ENCODE peak calls at places on chromosomes 13 and 19, in four cellular contexts. A is RWPE2, S is foreskin fibroblast, B is neural progenitor cell. X is an unnamed sample.

GRCh38 chr13:50481936-50482335 is 361.6 kb downstream of the DLEU7 start:
- DNase-seq in A (no peak), S (no peak), B (no peak), X (no peak)

GRCh38 chr13:79688741-79689140 is 207.8 kb downstream of the NDFIP2 start:
- DNase-seq in A (no peak), S (no peak), B (no peak), X (no peak)

GRCh38 chr13:53343345-53343744 is 314.7 kb downstream of the OLFM4 start:
- DNase-seq in A (no peak), S (no peak), B (peak), X (no peak)

GRCh38 chr19:52725528-52725961 is 9.3 kb downstream of the ZNF611 start:
- DNase-seq in A (no peak), S (no peak), B (no peak), X (no peak)

GRCh38 chr19:18057557-18057956 is 29.2 kb downstream of the IL12RB1 start:
- DNase-seq in A (no peak), S (peak), B (no peak), X (no peak)

GRCh38 chr19:42292042-42292960 is 9.6 kb upstream of the PRR19 start:
- DNase-seq in A (no peak), S (no peak), B (no peak), X (no peak)

GRCh38 chr13:41614671-41615519 is 157.5 kb downstream of the RGCC start:
- DNase-seq in A (no peak), S (peak), B (no peak), X (peak)

GRCh38 chr19:50568321-50569022 is at the start of gene LRRC4B:
- DNase-seq in A (no peak), S (peak), B (peak), X (no peak)

GRCh38 chr19:20923077-20923871 is at the start of gene ZNF85:
- DNase-seq in A (peak), S (peak), B (peak), X (peak)

GRCh38 chr13:110173247-110173818 is 133.6 kb downstream of the COL4A1 start:
- DNase-seq in A (no peak), S (no peak), B (no peak), X (no peak)

GRCh38 chr13:111909501-111909900 is 157.4 kb upstream of the SOX1 start:
- DNase-seq in A (no peak), S (no peak), B (no peak), X (no peak)

GRCh38 chr19:35427187-35427586 is 20.9 kb upstream of the FFAR2 start:
- DNase-seq in A (no peak), S (no peak), B (no peak), X (no peak)

GRCh38 chr13:87661471-87661870 is 9.7 kb upstream of the SLITRK5 start:
- DNase-seq in A (no peak), S (no peak), B (no peak), X (no peak)

GRCh38 chr19:41928221-41928683 is at the start of gene ERFL:
- DNase-seq in A (no peak), S (no peak), B (peak), X (no peak)

GRCh38 chr19:18763674-18764590 is 27.2 kb downstream of the COMP start:
- DNase-seq in A (peak), S (peak), B (no peak), X (peak)

GRCh38 chr19:56477429-56478338 is 539 bp upstream of the ZNF667 start:
- DNase-seq in A (peak), S (peak), B (peak), X (peak)

GRCh38 chr19:45016388-45017314 is 15.4 kb downstream of the RELB start:
- DNase-seq in A (no peak), S (peak), B (peak), X (peak)

GRCh38 chr19:407501-408440 is 1.2 kb downstream of the C2CD4C start:
- DNase-seq in A (no peak), S (no peak), B (no peak), X (no peak)

GRCh38 chr19:36032251-36033104 is at the start of gene CLIP3:
- DNase-seq in A (no peak), S (peak), B (peak), X (peak)

GRCh38 chr13:72004975-72005374 is 138.0 kb upstream of the DACH1 start:
- DNase-seq in A (no peak), S (peak), B (peak), X (peak)

GRCh38 chr13:41178040-41178439 is 16.3 kb downstream of the KBTBD7 start:
- DNase-seq in A (no peak), S (no peak), B (no peak), X (peak)

GRCh38 chr19:53365899-53366493 is 491 bp downstream of the ZNF525 start:
- DNase-seq in A (no peak), S (no peak), B (peak), X (peak)

GRCh38 chr19:45645631-45646344 is 6.6 kb upstream of the EML2 start:
- DNase-seq in A (peak), S (peak), B (peak), X (peak)

GRCh38 chr13:27808866-27809546 is 16.7 kb downstream of the GSX1 start:
- DNase-seq in A (no peak), S (no peak), B (no peak), X (no peak)

GRCh38 chr19:34220472-34221063 is 33.8 kb upstream of the GARRE1 start:
- DNase-seq in A (no peak), S (peak), B (peak), X (peak)

GRCh38 chr13:48741377-48741776 is 87.6 kb downstream of the CYSLTR2 start:
- DNase-seq in A (no peak), S (peak), B (no peak), X (no peak)

GRCh38 chr13:49739498-49740187 is 48.4 kb upstream of the EBPL start:
- DNase-seq in A (no peak), S (no peak), B (no peak), X (no peak)

GRCh38 chr19:43572172-43572588 is 3.1 kb downstream of the XRCC1 start:
- DNase-seq in A (no peak), S (no peak), B (no peak), X (no peak)

GRCh38 chr13:20993661-20994440 is 67.5 kb downstream of the LATS2 start:
- DNase-seq in A (no peak), S (peak), B (no peak), X (peak)

GRCh38 chr19:2528543-2529173 is 52.7 kb downstream of the GADD45B start:
- DNase-seq in A (no peak), S (no peak), B (no peak), X (no peak)

GRCh38 chr13:27822873-27823311 is 30.6 kb downstream of the GSX1 start:
- DNase-seq in A (no peak), S (peak), B (peak), X (no peak)

GRCh38 chr13:98919566-98919965 is 58.3 kb downstream of the DOCK9 start:
- DNase-seq in A (no peak), S (no peak), B (no peak), X (no peak)

GRCh38 chr19:13055213-13056051 is 47.2 kb downstream of the LYL1 start:
- DNase-seq in A (no peak), S (peak), B (peak), X (peak)

GRCh38 chr19:18364826-18365528 is 21.0 kb upstream of the GDF15 start:
- DNase-seq in A (peak), S (peak), B (no peak), X (peak)

GRCh38 chr13:85864963-85865530 is 65.8 kb upstream of the SLITRK6 start:
- DNase-seq in A (no peak), S (peak), B (peak), X (no peak)

GRCh38 chr19:36103842-36104552 is 6.9 kb upstream of the OVOL3 start:
- DNase-seq in A (no peak), S (peak), B (no peak), X (no peak)

GRCh38 chr19:5002143-5002542 is 33.2 kb downstream of the KDM4B start:
- DNase-seq in A (no peak), S (peak), B (no peak), X (peak)

GRCh38 chr13:36412736-36413135 is 19.6 kb upstream of the CCNA1 start:
- DNase-seq in A (no peak), S (peak), B (no peak), X (peak)

GRCh38 chr13:25249001-25249543 is 38.2 kb downstream of the MTMR6 start:
- DNase-seq in A (no peak), S (peak), B (peak), X (peak)

DNA sequence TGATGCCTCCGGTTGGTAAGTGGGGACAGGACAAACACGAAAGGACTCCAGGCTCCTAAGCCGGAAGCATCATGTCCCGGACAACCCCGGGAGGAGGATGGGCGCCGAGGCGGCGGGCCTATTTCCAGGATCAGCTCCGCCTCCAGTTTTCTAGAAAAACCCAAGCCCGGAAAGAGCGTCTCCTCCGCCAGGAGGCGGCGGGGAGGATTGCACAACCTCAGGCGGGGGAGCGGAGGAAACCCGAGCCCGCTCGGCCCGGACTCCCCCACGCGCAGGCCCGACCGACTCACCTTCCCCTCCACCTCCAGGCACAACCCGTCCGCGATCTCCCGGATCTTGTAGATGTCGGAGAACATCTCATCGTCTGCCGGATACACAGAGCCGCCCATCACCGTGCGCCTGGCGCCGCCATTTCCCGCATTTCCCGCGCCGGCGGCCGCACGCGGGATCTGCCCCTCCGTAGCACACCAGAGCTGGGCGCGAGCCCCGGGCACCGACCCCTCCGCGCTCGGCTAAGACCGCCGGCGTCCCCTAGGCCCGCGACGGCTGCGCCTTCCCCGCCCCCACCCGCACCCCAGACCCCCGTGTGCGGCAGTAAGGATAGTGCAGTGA is 455 bp downstream of the TPT1 start:
- DNase-seq in A (peak), S (peak), B (peak), X (peak)
- TF ChIP-seq CTCF in A (peak), S (peak), B (peak), X (peak)

DNA sequence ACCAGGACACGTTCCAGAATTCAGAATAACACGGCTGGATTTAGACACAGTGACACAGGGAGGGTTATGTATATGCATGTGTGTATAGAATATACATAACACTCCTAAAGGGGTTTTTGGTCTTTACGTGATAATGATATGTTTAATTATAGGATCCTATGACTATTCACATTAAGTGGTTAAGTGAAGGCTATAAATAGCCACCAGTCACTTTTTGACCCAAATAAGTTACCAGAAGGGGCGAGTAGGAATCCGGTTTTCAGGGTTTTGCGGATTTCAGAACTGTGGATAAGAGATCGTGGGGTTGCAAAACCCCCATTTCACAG is 6.9 kb downstream of the ANGPTL6 start:
- DNase-seq in A (no peak), S (no peak), B (no peak), X (no peak)
- H3K4me3 ChIP-seq in A (peak), S (peak), B (no peak), X (peak)

GRCh38 chr13:70987043-70987442 is 878.8 kb upstream of the KLHL1 start:
- DNase-seq in A (no peak), S (no peak), B (no peak), X (no peak)
- TF ChIP-seq CTCF in A (no peak), S (no peak), B (no peak), X (no peak)

GRCh38 chr13:46639033-46639981 is 86.3 kb downstream of the LRCH1 start:
- DNase-seq in A (no peak), S (no peak), B (no peak), X (peak)

GRCh38 chr13:46643165-46643777 is 90.3 kb downstream of the LRCH1 start:
- DNase-seq in A (no peak), S (no peak), B (no peak), X (no peak)

GRCh38 chr13:46640843-46641242 is 87.9 kb downstream of the LRCH1 start:
- DNase-seq in A (no peak), S (peak), B (no peak), X (no peak)

GRCh38 chr13:46642254-46642653 is 89.3 kb downstream of the LRCH1 start:
- DNase-seq in A (no peak), S (no peak), B (no peak), X (no peak)

DNA sequence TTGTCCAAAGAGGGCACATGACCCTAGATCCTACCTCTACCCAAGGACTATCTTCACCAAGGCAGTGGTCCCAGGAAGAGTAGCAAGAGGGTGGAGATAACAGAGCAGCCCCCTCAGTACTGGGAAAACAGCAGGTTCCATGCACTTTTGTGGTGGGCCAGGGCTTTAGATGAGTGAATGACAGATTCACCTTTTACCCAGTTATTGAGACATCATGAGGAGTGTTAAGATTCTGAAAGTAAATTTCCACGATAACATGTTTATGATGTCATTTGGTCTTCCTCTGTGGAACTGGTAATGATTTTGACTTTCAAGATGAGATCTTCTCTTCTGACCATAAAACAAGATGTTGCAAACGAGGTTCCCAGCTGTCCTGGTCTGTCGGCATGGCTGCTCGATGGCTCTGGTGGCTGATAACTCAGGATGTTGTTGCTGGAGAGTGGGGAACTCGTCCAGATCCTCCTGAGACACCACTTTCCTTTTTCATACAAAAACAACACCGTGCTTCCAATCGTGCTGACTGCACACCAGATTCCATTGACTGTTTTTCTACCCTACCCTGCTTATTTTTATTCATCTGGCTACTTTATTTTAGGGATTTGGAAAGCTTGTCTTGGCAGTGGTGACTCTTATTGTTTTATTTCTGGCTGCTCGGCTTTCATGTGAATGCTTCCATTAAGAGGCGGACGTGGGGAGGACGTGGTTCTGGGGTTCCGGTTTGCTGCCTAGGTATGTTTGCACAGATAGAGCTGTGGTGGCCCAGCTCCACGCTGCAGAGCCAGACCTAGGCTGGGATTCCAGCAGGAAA is 88.5 kb downstream of the LRCH1 start:
- DNase-seq in A (no peak), S (no peak), B (no peak), X (no peak)
- H3K4me3 ChIP-seq in A (no peak), S (no peak), B (no peak), X (peak)

GRCh38 chr13:97577026-97577425 is 143.1 kb downstream of the RAP2A start:
- DNase-seq in A (no peak), S (no peak), B (no peak), X (no peak)

GRCh38 chr13:97573011-97573410 is 139.0 kb downstream of the RAP2A start:
- DNase-seq in A (no peak), S (peak), B (peak), X (no peak)

DNA sequence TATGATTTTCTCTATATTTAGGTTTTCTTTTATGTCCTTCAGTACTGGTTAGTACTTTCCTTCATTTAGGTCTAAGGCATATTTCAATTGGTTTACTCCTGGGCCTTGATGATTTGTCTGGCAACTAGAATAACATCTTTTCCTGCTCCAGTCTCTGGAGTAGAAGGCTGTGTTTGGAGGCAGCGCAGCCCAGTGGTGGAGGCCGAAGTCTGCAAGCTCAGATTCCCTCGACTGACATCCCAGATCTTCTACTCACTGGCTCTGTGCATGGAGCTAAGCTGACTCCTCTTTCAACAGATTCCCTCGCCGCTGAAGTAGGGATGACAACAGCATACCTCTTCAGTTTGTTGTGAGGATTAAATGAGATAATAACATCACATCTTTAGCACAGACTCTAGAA is 141.0 kb downstream of the RAP2A start:
- DNase-seq in A (no peak), S (peak), B (peak), X (peak)
- TF ChIP-seq CTCF in A (peak), S (peak), B (peak), X (peak)

DNA sequence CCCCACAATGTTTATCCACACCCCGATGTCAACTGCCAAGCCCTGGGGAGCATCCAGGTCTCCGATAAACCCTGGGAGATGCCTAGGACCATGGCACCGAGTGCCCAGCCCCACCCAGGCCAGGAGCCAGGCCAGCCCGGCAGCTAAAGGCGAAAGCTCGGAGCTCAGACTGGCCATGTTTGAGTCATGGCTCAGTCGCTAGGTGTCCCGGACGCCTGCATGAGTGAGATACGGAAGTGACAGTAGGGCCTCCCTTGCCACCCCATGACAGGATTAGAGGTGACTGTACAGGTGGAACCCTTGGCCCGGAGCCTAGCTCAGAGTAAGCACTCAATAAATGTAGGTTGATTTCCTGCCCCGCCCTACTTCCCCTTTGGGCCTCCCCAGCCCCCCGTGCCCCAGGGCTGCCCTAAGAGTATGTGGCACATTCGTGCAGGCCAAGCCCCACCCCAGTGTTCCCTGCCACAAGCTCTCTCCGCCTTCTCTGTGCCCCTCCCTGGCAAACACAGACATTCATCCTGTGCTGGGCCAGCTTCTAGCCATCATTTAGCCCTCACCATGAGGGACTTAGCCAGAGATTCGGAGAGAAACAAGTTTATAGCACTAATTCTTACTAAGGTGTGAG is 5.8 kb upstream of the TPM4 start:
- DNase-seq in A (peak), S (peak), B (no peak), X (no peak)
- H3K4me3 ChIP-seq in A (peak), S (no peak), B (no peak), X (no peak)

X was measured in AG10803.